ENCODE peak calls at places on chromosomes 3 and 15, in eight cellular contexts. T, Z, A, C, W, G, S and O are unnamed samples.

GRCh38 chr3:151146071-151146730 is 56.8 kb downstream of the GPR171 start:
- DNase-seq in T (peak), Z (peak), A (peak), C (peak), W (peak), G (peak), S (peak), O (peak)

GRCh38 chr15:100615801-100616200 is 13.4 kb downstream of the ASB7 start:
- DNase-seq in T (no peak), Z (no peak), A (no peak), C (no peak), W (no peak), G (no peak), S (no peak), O (no peak)

GRCh38 chr3:195544634-195545033 is 1.5 kb upstream of the PPP1R2 start:
- DNase-seq in T (no peak), Z (no peak), A (peak), C (no peak), W (no peak), G (no peak), S (no peak), O (no peak)

GRCh38 chr3:172651936-172652595 is 58.8 kb downstream of the NCEH1 start:
- DNase-seq in T (no peak), Z (no peak), A (no peak), C (no peak), W (no peak), G (no peak), S (no peak), O (no peak)

GRCh38 chr15:85289677-85290365 is 90.6 kb upstream of the AKAP13 start:
- DNase-seq in T (no peak), Z (peak), A (peak), C (no peak), W (peak), G (peak), S (peak), O (peak)

GRCh38 chr3:59265566-59265965 is 215.7 kb upstream of the CFAP20DC start:
- DNase-seq in T (no peak), Z (no peak), A (no peak), C (no peak), W (no peak), G (no peak), S (no peak), O (no peak)

GRCh38 chr15:66484539-66485112 is 12.9 kb downstream of the SNAPC5 start:
- DNase-seq in T (no peak), Z (no peak), A (no peak), C (no peak), W (no peak), G (no peak), S (no peak), O (no peak)

GRCh38 chr15:68210821-68211655 is 5.9 kb upstream of the CALML4 start:
- DNase-seq in T (peak), Z (no peak), A (peak), C (no peak), W (peak), G (peak), S (peak), O (peak)

GRCh38 chr3:173938159-173938558 is 540.6 kb downstream of the NLGN1 start:
- DNase-seq in T (no peak), Z (no peak), A (peak), C (no peak), W (no peak), G (no peak), S (no peak), O (no peak)

GRCh38 chr15:80526556-80527340 is 122.6 kb downstream of the ARNT2 start:
- DNase-seq in T (no peak), Z (no peak), A (peak), C (no peak), W (no peak), G (no peak), S (no peak), O (no peak)

GRCh38 chr15:38496151-38496550 is 42.2 kb downstream of the FAM98B start:
- DNase-seq in T (no peak), Z (no peak), A (no peak), C (no peak), W (no peak), G (no peak), S (no peak), O (no peak)
- TF ChIP-seq CTCF in T (no peak), Z (no peak), A (no peak), C (no peak), W (no peak), G (no peak), S (no peak), O (no peak)

GRCh38 chr3:132211896-132212295 is 105.3 kb upstream of the ACP3 start:
- DNase-seq in T (no peak), Z (no peak), A (no peak), C (no peak), W (no peak), G (no peak), S (no peak), O (no peak)

GRCh38 chr3:132209860-132210259 is 107.3 kb upstream of the ACP3 start:
- DNase-seq in T (no peak), Z (no peak), A (no peak), C (no peak), W (no peak), G (no peak), S (no peak), O (no peak)

GRCh38 chr3:132205609-132206008 is 111.6 kb upstream of the ACP3 start:
- DNase-seq in T (no peak), Z (no peak), A (no peak), C (no peak), W (no peak), G (no peak), S (no peak), O (no peak)

GRCh38 chr3:132210476-132211346 is 106.5 kb upstream of the ACP3 start:
- DNase-seq in T (peak), Z (peak), A (peak), C (no peak), W (peak), G (peak), S (peak), O (no peak)
- TF ChIP-seq CTCF in T (peak), Z (peak), A (peak), C (no peak), W (peak), G (peak), S (peak), O (peak)

DNA sequence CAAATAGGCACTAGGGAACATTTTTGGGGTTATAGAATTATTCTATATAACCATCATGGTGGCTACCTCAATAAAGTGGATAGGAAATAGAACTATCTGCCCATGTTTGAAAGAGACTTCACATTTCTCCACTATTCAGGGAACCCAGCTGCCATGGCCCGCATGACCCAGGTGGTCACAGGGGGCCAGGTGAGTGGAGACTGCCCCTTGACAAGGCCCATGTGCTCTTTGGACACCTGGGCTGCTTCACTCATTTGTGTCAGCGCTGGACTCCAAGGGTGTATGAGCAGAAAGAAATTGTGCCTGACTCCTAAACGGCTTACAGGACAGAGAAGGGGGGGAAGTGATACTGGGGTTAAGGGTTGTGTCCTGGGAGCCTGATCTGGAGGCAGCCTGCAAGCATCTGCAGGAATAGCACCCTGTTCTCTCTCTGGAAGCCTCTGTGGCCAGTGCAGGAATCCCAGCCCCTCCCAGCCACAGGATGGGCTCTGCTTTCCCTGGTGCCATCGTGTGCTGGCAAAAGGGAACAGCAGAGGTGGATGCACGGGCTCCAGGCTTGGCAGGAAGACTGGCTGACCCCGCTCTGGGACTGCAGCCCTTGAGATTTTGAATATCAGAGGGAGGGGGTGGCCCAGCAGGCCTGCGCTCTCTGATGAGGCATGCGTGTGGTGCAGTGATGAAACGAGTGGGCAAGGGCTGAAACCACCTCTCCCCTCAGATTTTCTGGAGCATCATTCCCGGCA is 9.1 kb upstream of the C3orf22 start:
- DNase-seq in T (no peak), Z (no peak), A (no peak), C (no peak), W (no peak), G (no peak), S (no peak), O (peak)
- TF ChIP-seq CTCF in T (no peak), Z (no peak), A (no peak), C (no peak), W (no peak), G (no peak), S (no peak), O (no peak)

GRCh38 chr3:157201648-157202278 is 41.8 kb upstream of the CCNL1 start:
- DNase-seq in T (no peak), Z (no peak), A (peak), C (no peak), W (peak), G (no peak), S (peak), O (peak)
- TF ChIP-seq CTCF in T (peak), Z (peak), A (peak), C (no peak), W (peak), G (peak), S (peak), O (peak)